ENCODE peak calls at places on chromosomes 6 and 20, in eight cellular contexts. One of them, this sample, is unnamed.

GRCh38 chr6:41939848-41940758 is 1.5 kb downstream of the CCND3 start:
- DNase-seq in prostate gland: no peak
- DNase-seq in upper lobe of left lung: no peak
- DNase-seq in H1: no peak
- DNase-seq in GM12878: no peak
- DNase-seq in K562: peak; percentile 59
- DNase-seq in suprapubic skin: no peak
- DNase-seq in transverse colon: peak; percentile 77
- DNase-seq in this sample: peak; percentile 27

GRCh38 chr6:20564777-20565176 is 30.5 kb downstream of the CDKAL1 start:
- DNase-seq in prostate gland: no peak
- DNase-seq in H1: no peak
- DNase-seq in K562: no peak
- DNase-seq in GM12878: peak; percentile 19
- DNase-seq in upper lobe of left lung: no peak
- DNase-seq in suprapubic skin: no peak
- DNase-seq in transverse colon: no peak
- DNase-seq in this sample: no peak

GRCh38 chr20:62426678-62427077 is 661 bp downstream of the RBBP8NL start:
- DNase-seq in suprapubic skin: no peak
- DNase-seq in upper lobe of left lung: peak; percentile 83
- DNase-seq in K562: no peak
- DNase-seq in prostate gland: peak; percentile 19
- DNase-seq in transverse colon: no peak
- DNase-seq in GM12878: no peak
- DNase-seq in H1: no peak
- DNase-seq in this sample: peak; percentile 74

GRCh38 chr6:160667854-160668481 is 3.9 kb upstream of the LPA start:
- DNase-seq in H1: peak; percentile 23
- DNase-seq in prostate gland: peak; percentile 23
- DNase-seq in K562: peak; percentile 70
- DNase-seq in transverse colon: no peak
- DNase-seq in upper lobe of left lung: no peak
- DNase-seq in suprapubic skin: no peak
- DNase-seq in GM12878: peak; percentile 1
- DNase-seq in this sample: peak; percentile 48

GRCh38 chr6:17032595-17033591 is 69.0 kb upstream of the STMND1 start:
- DNase-seq in GM12878: no peak
- DNase-seq in upper lobe of left lung: no peak
- DNase-seq in suprapubic skin: peak; percentile 82
- DNase-seq in H1: no peak
- DNase-seq in prostate gland: peak; percentile 54
- DNase-seq in K562: no peak
- DNase-seq in transverse colon: peak; percentile 62
- DNase-seq in this sample: peak; percentile 70

GRCh38 chr6:113623124-113623523 is 234.0 kb upstream of the MARCKS start:
- DNase-seq in K562: no peak
- DNase-seq in prostate gland: no peak
- DNase-seq in upper lobe of left lung: no peak
- DNase-seq in transverse colon: no peak
- DNase-seq in H1: no peak
- DNase-seq in GM12878: no peak
- DNase-seq in suprapubic skin: no peak
- DNase-seq in this sample: no peak

GRCh38 chr20:5153612-5154542 is 27.1 kb downstream of the CDS2 start:
- DNase-seq in K562: no peak
- DNase-seq in suprapubic skin: no peak
- DNase-seq in GM12878: no peak
- DNase-seq in upper lobe of left lung: no peak
- DNase-seq in prostate gland: no peak
- DNase-seq in H1: no peak
- DNase-seq in transverse colon: no peak
- DNase-seq in this sample: no peak

GRCh38 chr6:151093706-151094105 is 146.1 kb upstream of the AKAP12 start:
- DNase-seq in GM12878: no peak
- DNase-seq in K562: no peak
- DNase-seq in H1: no peak
- DNase-seq in prostate gland: no peak
- DNase-seq in suprapubic skin: no peak
- DNase-seq in upper lobe of left lung: no peak
- DNase-seq in transverse colon: no peak
- DNase-seq in this sample: no peak

GRCh38 chr20:10264166-10264558 is 45.5 kb downstream of the SNAP25 start:
- DNase-seq in K562: no peak
- DNase-seq in prostate gland: no peak
- DNase-seq in transverse colon: no peak
- DNase-seq in suprapubic skin: no peak
- DNase-seq in upper lobe of left lung: no peak
- DNase-seq in H1: no peak
- DNase-seq in GM12878: no peak
- DNase-seq in this sample: no peak

GRCh38 chr6:108961985-108962384 is 113.8 kb downstream of the ARMC2 start:
- DNase-seq in upper lobe of left lung: no peak
- DNase-seq in suprapubic skin: no peak
- DNase-seq in H1: no peak
- DNase-seq in K562: no peak
- DNase-seq in prostate gland: no peak
- DNase-seq in GM12878: no peak
- DNase-seq in transverse colon: no peak
- DNase-seq in this sample: no peak

GRCh38 chr6:16398587-16398986 is 160.2 kb downstream of the GMPR start:
- DNase-seq in upper lobe of left lung: no peak
- DNase-seq in suprapubic skin: no peak
- DNase-seq in transverse colon: no peak
- DNase-seq in prostate gland: no peak
- DNase-seq in GM12878: no peak
- DNase-seq in H1: no peak
- DNase-seq in K562: no peak
- DNase-seq in this sample: no peak

GRCh38 chr20:25044660-25045342 is 13.1 kb downstream of the ACSS1 start:
- DNase-seq in H1: no peak
- DNase-seq in prostate gland: no peak
- DNase-seq in transverse colon: no peak
- DNase-seq in GM12878: no peak
- DNase-seq in upper lobe of left lung: no peak
- DNase-seq in K562: no peak
- DNase-seq in suprapubic skin: no peak
- DNase-seq in this sample: no peak

GRCh38 chr6:44527961-44528644 is 140.6 kb downstream of the CDC5L start:
- DNase-seq in transverse colon: no peak
- DNase-seq in K562: no peak
- DNase-seq in GM12878: no peak
- DNase-seq in suprapubic skin: no peak
- DNase-seq in upper lobe of left lung: no peak
- DNase-seq in H1: no peak
- DNase-seq in prostate gland: no peak
- DNase-seq in this sample: no peak

GRCh38 chr6:96795481-96795880 is 41.8 kb downstream of the GPR63 start:
- DNase-seq in suprapubic skin: no peak
- DNase-seq in H1: no peak
- DNase-seq in K562: no peak
- DNase-seq in transverse colon: no peak
- DNase-seq in GM12878: peak; percentile 76
- DNase-seq in upper lobe of left lung: no peak
- DNase-seq in prostate gland: no peak
- DNase-seq in this sample: no peak

GRCh38 chr6:24534329-24534728 is 39.6 kb downstream of the ALDH5A1 start:
- DNase-seq in GM12878: no peak
- DNase-seq in suprapubic skin: no peak
- DNase-seq in prostate gland: no peak
- DNase-seq in transverse colon: no peak
- DNase-seq in H1: no peak
- DNase-seq in K562: no peak
- DNase-seq in upper lobe of left lung: no peak
- DNase-seq in this sample: no peak

GRCh38 chr6:166085498-166085897 is 82.2 kb downstream of the TBXT start:
- DNase-seq in K562: no peak
- DNase-seq in H1: no peak
- DNase-seq in transverse colon: no peak
- DNase-seq in suprapubic skin: no peak
- DNase-seq in prostate gland: no peak
- DNase-seq in GM12878: no peak
- DNase-seq in upper lobe of left lung: no peak
- DNase-seq in this sample: no peak

GRCh38 chr6:28814032-28814976 is 109.5 kb downstream of the TRIM27 start:
- DNase-seq in K562: no peak
- DNase-seq in H1: no peak
- DNase-seq in GM12878: no peak
- DNase-seq in transverse colon: no peak
- DNase-seq in upper lobe of left lung: peak; percentile 70
- DNase-seq in prostate gland: no peak
- DNase-seq in suprapubic skin: no peak
- DNase-seq in this sample: no peak

GRCh38 chr6:37482356-37483292 is 17.1 kb downstream of the CCDC167 start:
- DNase-seq in upper lobe of left lung: no peak
- DNase-seq in K562: no peak
- DNase-seq in H1: no peak
- DNase-seq in GM12878: no peak
- DNase-seq in transverse colon: no peak
- DNase-seq in suprapubic skin: no peak
- DNase-seq in prostate gland: no peak
- DNase-seq in this sample: no peak

GRCh38 chr6:16624631-16625299 is 136.5 kb downstream of the ATXN1 start:
- DNase-seq in upper lobe of left lung: no peak
- DNase-seq in prostate gland: no peak
- DNase-seq in suprapubic skin: no peak
- DNase-seq in transverse colon: no peak
- DNase-seq in GM12878: no peak
- DNase-seq in K562: no peak
- DNase-seq in H1: no peak
- DNase-seq in this sample: no peak

GRCh38 chr6:35972471-35972985 is 51.6 kb upstream of the SRPK1 start:
- DNase-seq in prostate gland: no peak
- DNase-seq in K562: no peak
- DNase-seq in H1: no peak
- DNase-seq in upper lobe of left lung: no peak
- DNase-seq in transverse colon: no peak
- DNase-seq in GM12878: no peak
- DNase-seq in suprapubic skin: no peak
- DNase-seq in this sample: no peak

GRCh38 chr6:115838763-115839401 is 221.8 kb downstream of the FRK start:
- DNase-seq in prostate gland: no peak
- DNase-seq in K562: peak; percentile 50
- DNase-seq in GM12878: no peak
- DNase-seq in H1: peak; percentile 7
- DNase-seq in upper lobe of left lung: no peak
- DNase-seq in suprapubic skin: no peak
- DNase-seq in transverse colon: peak; percentile 14
- DNase-seq in this sample: peak; percentile 29

GRCh38 chr6:16496982-16497823 is 258.8 kb downstream of the GMPR start:
- DNase-seq in K562: no peak
- DNase-seq in transverse colon: no peak
- DNase-seq in suprapubic skin: no peak
- DNase-seq in prostate gland: no peak
- DNase-seq in H1: no peak
- DNase-seq in upper lobe of left lung: no peak
- DNase-seq in GM12878: no peak
- DNase-seq in this sample: no peak

DNA sequence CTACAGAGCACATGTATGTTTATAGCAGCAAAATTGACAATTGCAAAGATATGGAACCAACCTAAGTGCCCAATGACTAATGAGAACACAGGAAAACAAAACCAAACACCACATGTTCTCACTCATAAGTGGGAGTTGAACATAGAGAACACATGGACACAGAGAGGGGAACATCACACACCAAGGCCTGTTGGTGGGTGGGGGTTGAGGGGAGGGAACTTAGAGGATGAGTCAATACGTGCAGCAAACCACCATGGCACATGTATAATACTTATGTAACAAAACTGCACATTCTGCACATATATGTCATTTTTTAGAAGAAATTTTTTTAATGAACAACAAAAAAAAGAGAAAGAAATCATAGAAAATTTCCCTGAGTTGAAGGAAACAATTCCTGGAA is 3.9 kb downstream of the EPM2A start:
- DNase-seq in upper lobe of left lung: no peak
- DNase-seq in K562: no peak
- DNase-seq in GM12878: no peak
- DNase-seq in transverse colon: no peak
- DNase-seq in H1: no peak
- DNase-seq in prostate gland: no peak
- DNase-seq in suprapubic skin: no peak
- DNase-seq in this sample: no peak
- TF ChIP-seq POLR2AphosphoS5 in upper lobe of left lung: no peak
- TF ChIP-seq POLR2AphosphoS5 in K562: no peak
- TF ChIP-seq POLR2AphosphoS5 in GM12878: no peak
- TF ChIP-seq POLR2AphosphoS5 in transverse colon: no peak
- TF ChIP-seq POLR2AphosphoS5 in H1: no peak
- TF ChIP-seq POLR2AphosphoS5 in prostate gland: no peak
- TF ChIP-seq POLR2AphosphoS5 in suprapubic skin: no peak
- TF ChIP-seq POLR2AphosphoS5 in this sample: no peak

GRCh38 chr6:52925919-52926792 is 16.7 kb upstream of the GSTA3 start:
- DNase-seq in suprapubic skin: no peak
- DNase-seq in H1: no peak
- DNase-seq in prostate gland: no peak
- DNase-seq in K562: no peak
- DNase-seq in upper lobe of left lung: no peak
- DNase-seq in transverse colon: no peak
- DNase-seq in GM12878: no peak
- DNase-seq in this sample: no peak
- TF ChIP-seq POLR2AphosphoS5 in suprapubic skin: no peak
- TF ChIP-seq POLR2AphosphoS5 in H1: no peak
- TF ChIP-seq POLR2AphosphoS5 in prostate gland: no peak
- TF ChIP-seq POLR2AphosphoS5 in K562: no peak
- TF ChIP-seq POLR2AphosphoS5 in upper lobe of left lung: no peak
- TF ChIP-seq POLR2AphosphoS5 in transverse colon: no peak
- TF ChIP-seq POLR2AphosphoS5 in GM12878: no peak
- TF ChIP-seq POLR2AphosphoS5 in this sample: no peak

GRCh38 chr6:156963712-156964700 is 186.8 kb downstream of the ARID1B start:
- DNase-seq in suprapubic skin: no peak
- DNase-seq in GM12878: peak; percentile 30
- DNase-seq in prostate gland: no peak
- DNase-seq in upper lobe of left lung: no peak
- DNase-seq in K562: no peak
- DNase-seq in H1: no peak
- DNase-seq in transverse colon: no peak
- DNase-seq in this sample: no peak
- TF ChIP-seq POLR2AphosphoS5 in suprapubic skin: no peak
- TF ChIP-seq POLR2AphosphoS5 in GM12878: no peak
- TF ChIP-seq POLR2AphosphoS5 in prostate gland: peak; percentile 19
- TF ChIP-seq POLR2AphosphoS5 in upper lobe of left lung: peak; percentile 47
- TF ChIP-seq POLR2AphosphoS5 in K562: no peak
- TF ChIP-seq POLR2AphosphoS5 in H1: no peak
- TF ChIP-seq POLR2AphosphoS5 in transverse colon: no peak
- TF ChIP-seq POLR2AphosphoS5 in this sample: no peak

DNA sequence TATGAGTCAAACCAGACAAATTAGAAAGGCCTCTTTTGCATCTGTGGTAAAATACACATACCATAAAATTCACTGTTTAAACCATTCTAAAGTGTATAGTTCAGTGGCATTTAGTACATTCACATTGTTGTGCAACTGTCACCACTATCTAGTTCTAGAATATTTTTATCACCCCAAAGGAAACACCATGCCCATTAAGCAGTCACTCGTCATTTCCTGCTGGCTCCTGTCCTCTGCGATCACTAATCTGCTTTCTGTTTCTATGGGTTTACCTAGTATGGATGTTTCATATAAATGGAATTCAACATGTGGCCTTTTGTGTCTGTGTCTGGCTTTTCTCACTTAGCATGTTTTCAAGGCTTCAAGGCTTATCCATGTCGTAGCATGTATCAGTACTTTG is 269.2 kb downstream of the PHF3 start:
- DNase-seq in upper lobe of left lung: no peak
- DNase-seq in H1: no peak
- DNase-seq in K562: no peak
- DNase-seq in GM12878: no peak
- DNase-seq in transverse colon: no peak
- DNase-seq in prostate gland: no peak
- DNase-seq in suprapubic skin: no peak
- DNase-seq in this sample: no peak
- TF ChIP-seq POLR2AphosphoS5 in upper lobe of left lung: no peak
- TF ChIP-seq POLR2AphosphoS5 in H1: no peak
- TF ChIP-seq POLR2AphosphoS5 in K562: no peak
- TF ChIP-seq POLR2AphosphoS5 in GM12878: no peak
- TF ChIP-seq POLR2AphosphoS5 in transverse colon: no peak
- TF ChIP-seq POLR2AphosphoS5 in prostate gland: no peak
- TF ChIP-seq POLR2AphosphoS5 in suprapubic skin: no peak
- TF ChIP-seq POLR2AphosphoS5 in this sample: no peak

This sample was measured in stomach.